ENCODE peak calls at places on chromosomes 6 and 20, in six cellular contexts. A is HFF-Myc, L is fibroblast of the aortic adventitia, T is tibial nerve, Z is A673, Q is LNCaP clone FGC. J is an unnamed sample.

GRCh38 chr6:114586298-114586697 is 243.5 kb upstream of the HS3ST5 start:
- DNase-seq in Q (no peak), T (no peak), A (no peak), L (no peak), Z (no peak), J (no peak)

GRCh38 chr6:137413482-137413881 is 80.7 kb downstream of the OLIG3 start:
- DNase-seq in Q (no peak), Z (no peak), L (no peak), T (no peak), A (no peak), J (no peak)

GRCh38 chr6:113401231-113401630 is 455.9 kb upstream of the MARCKS start:
- DNase-seq in A (no peak), L (no peak), Z (no peak), T (no peak), Q (no peak), J (no peak)

GRCh38 chr20:23010096-23010495 is 25.0 kb upstream of the SSTR4 start:
- DNase-seq in L (no peak), Z (no peak), T (no peak), A (no peak), Q (no peak), J (no peak)

GRCh38 chr6:829646-830045 is 136.7 kb upstream of the EXOC2 start:
- DNase-seq in Q (no peak), L (no peak), A (no peak), T (no peak), Z (no peak), J (no peak)

GRCh38 chr6:106360989-106361430 is 493 bp downstream of the CRYBG1 start:
- DNase-seq in L (no peak), T (no peak), A (no peak), Z (peak; percentile 13), Q (no peak), J (peak; percentile 31)

GRCh38 chr6:6659600-6660327 is 71.2 kb downstream of the LY86 start:
- DNase-seq in T (no peak), A (no peak), Z (no peak), Q (no peak), L (no peak), J (peak; percentile 38)

GRCh38 chr6:170489836-170490235 is 63.3 kb downstream of the PSMB1 start:
- DNase-seq in A (no peak), T (no peak), Z (no peak), L (no peak), Q (no peak), J (no peak)

GRCh38 chr6:25312034-25312620 is 33.0 kb downstream of the CARMIL1 start:
- DNase-seq in L (peak; percentile 98), A (peak; percentile 45), Z (peak; percentile 68), T (no peak), Q (no peak), J (no peak)

GRCh38 chr20:46364670-46365482 is 41.5 kb downstream of the ELMO2 start:
- DNase-seq in Z (no peak), L (no peak), A (no peak), Q (no peak), T (no peak), J (no peak)

GRCh38 chr6:82248233-82248735 is 740 bp upstream of the IBTK start:
- DNase-seq in Q (no peak), Z (no peak), L (peak; percentile 53), A (no peak), T (no peak), J (no peak)

GRCh38 chr6:87628424-87628823 is 38.5 kb downstream of the ORC3 start:
- DNase-seq in Z (no peak), T (no peak), A (no peak), Q (no peak), L (no peak), J (no peak)

GRCh38 chr6:70520575-70520974 is 46.2 kb upstream of the SDHAF4 start:
- DNase-seq in Q (no peak), A (no peak), Z (peak; percentile 11), L (peak; percentile 40), T (no peak), J (no peak)

GRCh38 chr20:58143531-58143930 is 84.9 kb downstream of the ANKRD60 start:
- DNase-seq in Q (no peak), A (no peak), L (no peak), T (no peak), Z (no peak), J (no peak)

DNA sequence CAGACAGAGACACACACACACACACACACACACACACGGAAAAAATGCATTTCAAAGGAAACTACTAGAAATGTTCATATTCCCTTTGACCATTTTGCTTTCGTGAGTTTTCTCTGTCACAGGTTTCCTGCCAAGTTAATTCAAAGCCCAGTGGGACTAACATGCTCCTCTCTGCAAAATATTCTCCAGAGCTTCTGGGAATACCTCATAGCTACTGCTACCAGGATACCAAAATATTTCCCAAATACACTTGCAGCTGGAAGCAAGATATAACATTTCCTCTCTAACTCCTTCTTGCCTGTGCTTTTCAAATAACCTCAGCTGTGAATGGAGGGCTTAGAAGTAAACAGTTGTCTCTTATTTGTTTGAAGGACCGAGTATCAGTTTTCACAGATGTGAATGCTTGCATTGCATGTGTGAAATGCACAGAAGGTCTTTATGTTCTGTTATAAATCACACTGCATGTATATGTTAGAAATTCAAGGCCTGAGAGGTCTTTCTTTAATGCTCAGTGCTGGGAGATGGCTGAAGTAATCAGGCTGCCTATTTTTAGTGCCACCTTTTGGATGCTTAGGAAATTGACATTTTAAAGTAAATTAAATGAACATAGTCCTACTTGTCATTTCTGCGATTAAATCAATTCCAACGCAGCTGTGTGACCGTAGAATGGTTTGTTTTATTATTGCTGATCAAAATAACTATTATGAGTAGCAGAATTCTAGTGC is 8.7 kb upstream of the FAM209A start:
- DNase-seq in T (no peak), Z (peak; percentile 4), L (peak; percentile 14), Q (no peak), A (no peak), J (no peak)
- TF ChIP-seq CTCF in T (no peak), Z (peak; percentile 44), L (no peak), Q (peak; percentile 40), A (no peak), J (no peak)

GRCh38 chr6:140319209-140319608 is 944.8 kb upstream of the CITED2 start:
- DNase-seq in Q (no peak), Z (peak; percentile 17), A (peak; percentile 6), L (peak; percentile 72), T (no peak), J (no peak)
- H3K4me3 ChIP-seq in Q (no peak overlapping the region), Z (no peak overlapping the region), A (no peak overlapping the region), L (no peak overlapping the region), T (peak overlapping the region; percentile 13), J (no peak overlapping the region)

DNA sequence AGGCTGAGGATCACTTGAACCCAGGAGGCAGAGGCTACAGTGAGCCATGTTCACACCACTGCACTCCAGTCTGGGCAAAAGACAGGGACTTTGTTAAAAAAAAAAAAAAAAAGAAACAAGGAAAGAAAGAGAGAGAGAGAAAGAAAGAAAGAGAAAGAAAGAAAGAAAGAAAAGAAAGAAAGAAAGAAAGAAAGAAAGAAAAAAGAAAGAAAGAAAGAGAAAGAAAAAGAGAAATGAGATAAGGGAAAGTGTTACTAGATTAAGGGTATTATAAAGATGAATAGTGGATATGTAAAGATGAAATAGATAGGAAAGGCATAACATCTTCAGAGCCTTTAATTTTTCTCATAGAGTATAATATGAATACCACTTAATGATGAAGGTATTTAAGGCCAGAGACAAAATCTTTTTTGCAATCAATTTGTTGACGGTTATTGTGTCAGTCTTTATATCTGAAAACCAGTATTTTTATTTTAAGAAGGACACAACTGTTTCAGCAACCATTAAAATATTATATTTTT is 26.6 kb downstream of the ABT1 start:
- DNase-seq in Z (no peak), A (no peak), Q (no peak), L (no peak), T (no peak), J (no peak)
- TF ChIP-seq CTCF in Z (no peak), A (no peak), Q (no peak), L (no peak), T (no peak), J (no peak)

GRCh38 chr20:50534567-50534966 is 24.4 kb downstream of the PTPN1 start:
- DNase-seq in Q (no peak), L (peak; percentile 84), A (no peak), T (no peak), Z (peak; percentile 50), J (peak; percentile 59)

GRCh38 chr20:50538276-50538675 is 28.1 kb downstream of the PTPN1 start:
- DNase-seq in A (no peak), Q (peak; percentile 32), L (no peak), T (no peak), Z (no peak), J (no peak)

GRCh38 chr20:50535162-50535561 is 25.0 kb downstream of the PTPN1 start:
- DNase-seq in T (no peak), A (no peak), L (no peak), Q (no peak), Z (no peak), J (no peak)

GRCh38 chr20:50536333-50536732 is 26.1 kb downstream of the PTPN1 start:
- DNase-seq in A (no peak), L (no peak), Z (no peak), Q (no peak), T (no peak), J (peak; percentile 71)

GRCh38 chr20:50537546-50538201 is 27.5 kb downstream of the PTPN1 start:
- DNase-seq in L (no peak), A (no peak), Z (no peak), T (no peak), Q (no peak), J (no peak)
- H3K4me3 ChIP-seq in L (no peak overlapping the region), A (no peak overlapping the region), Z (no peak overlapping the region), T (no peak overlapping the region), Q (peak overlapping the region; percentile 21), J (no peak overlapping the region)

GRCh38 chr20:44253528-44253927 is 6.4 kb downstream of the GDAP1L1 start:
- DNase-seq in T (no peak), Z (no peak), A (no peak), L (no peak), Q (no peak), J (no peak)
- TF ChIP-seq CTCF in T (no peak), Z (peak; percentile 11), A (peak; percentile 7), L (peak; percentile 7), Q (no peak), J (no peak)

GRCh38 chr6:118663993-118664985 is 12.9 kb upstream of the CEP85L start:
- DNase-seq in T (no peak), A (no peak), L (no peak), Q (no peak), Z (no peak), J (no peak)
- H3K4me3 ChIP-seq in T (peak overlapping the region; percentile 25), A (no peak overlapping the region), L (peak overlapping the region; percentile 20), Q (no peak overlapping the region), Z (no peak overlapping the region), J (no peak overlapping the region)

GRCh38 chr6:152595507-152595906 is 41.7 kb downstream of the SYNE1 start:
- DNase-seq in Z (peak; percentile 19), A (no peak), L (peak; percentile 37), Q (no peak), T (no peak), J (no peak)
- TF ChIP-seq CTCF in Z (peak; percentile 62), A (peak; percentile 36), L (peak; percentile 78), Q (peak; percentile 8), T (peak; percentile 27), J (no peak)

GRCh38 chr6:109512271-109512817 is 29.3 kb upstream of the ZBTB24 start:
- DNase-seq in L (peak; percentile 89), A (no peak), Z (no peak), T (no peak), Q (peak; percentile 38), J (no peak)

GRCh38 chr6:109514946-109515345 is 31.9 kb upstream of the ZBTB24 start:
- DNase-seq in T (no peak), Z (no peak), A (no peak), Q (no peak), L (no peak), J (no peak)

GRCh38 chr6:109513571-109514071 is 30.6 kb upstream of the ZBTB24 start:
- DNase-seq in A (no peak), Q (no peak), L (peak; percentile 92), T (no peak), Z (no peak), J (no peak)

GRCh38 chr6:109516929-109517328 is 33.9 kb upstream of the ZBTB24 start:
- DNase-seq in Z (no peak), L (no peak), T (no peak), A (no peak), Q (no peak), J (no peak)

GRCh38 chr6:109515781-109516409 is 32.9 kb upstream of the ZBTB24 start:
- DNase-seq in A (no peak), T (no peak), L (no peak), Z (no peak), Q (no peak), J (no peak)
- H3K4me3 ChIP-seq in A (no peak overlapping the region), T (no peak overlapping the region), L (no peak overlapping the region), Z (no peak overlapping the region), Q (no peak overlapping the region), J (no peak overlapping the region)